ENCODE peak calls at places on chromosomes 2 and 18, in six cellular contexts. I, T, P, R, Z and H are unnamed samples.
A peak's percentile ranks its signal among the peaks of the same experiment; 100 is the strongest.

GRCh38 chr2:17689010-17689409 is 64.6 kb downstream of the SMC6 start:
- DNase-seq in Z (no peak), P (no peak), R (no peak), I (no peak), T (no peak), H (no peak)

GRCh38 chr2:30481323-30481800 is 34.3 kb downstream of the LCLAT1 start:
- DNase-seq in P (no peak), I (no peak), T (peak; percentile 17), Z (no peak), R (no peak), H (no peak)

GRCh38 chr2:236001854-236002253 is 166.3 kb downstream of the GBX2 start:
- DNase-seq in R (no peak), P (no peak), I (no peak), Z (no peak), T (no peak), H (no peak)

GRCh38 chr2:25257931-25258771 is 83.6 kb downstream of the DNMT3A start:
- DNase-seq in T (no peak), Z (no peak), I (no peak), P (no peak), R (no peak), H (no peak)

GRCh38 chr2:173021939-173022371 is 53.7 kb upstream of the MAP3K20 start:
- DNase-seq in I (peak; percentile 27), Z (peak; percentile 66), T (peak; percentile 46), R (peak; percentile 29), P (peak; percentile 41), H (peak; percentile 74)

GRCh38 chr2:218229239-218229638 is 12.2 kb downstream of the ARPC2 start:
- DNase-seq in R (peak; percentile 86), Z (peak; percentile 82), P (peak; percentile 62), I (peak; percentile 85), T (peak; percentile 90), H (peak; percentile 72)

GRCh38 chr2:29579495-29580178 is 341.7 kb downstream of the ALK start:
- DNase-seq in T (no peak), P (no peak), Z (no peak), I (no peak), R (no peak), H (no peak)

GRCh38 chr2:133109772-133110171 is 439.8 kb upstream of the LYPD1 start:
- DNase-seq in T (peak; percentile 18), R (peak; percentile 21), P (peak; percentile 50), Z (peak; percentile 65), I (peak; percentile 49), H (peak; percentile 39)

GRCh38 chr2:1778566-1778965 is 34.3 kb upstream of the PXDN start:
- DNase-seq in Z (no peak), R (no peak), I (no peak), T (no peak), P (no peak), H (no peak)

GRCh38 chr2:241069821-241070281 is 32.2 kb downstream of the MTERF4 start:
- DNase-seq in I (no peak), T (no peak), P (no peak), Z (no peak), R (no peak), H (no peak)

GRCh38 chr2:75892490-75892889 is 181.8 kb upstream of the GCFC2 start:
- DNase-seq in T (no peak), I (no peak), Z (no peak), R (no peak), P (no peak), H (no peak)

GRCh38 chr2:136297974-136298373 is 180.0 kb upstream of the CXCR4 start:
- DNase-seq in T (no peak), P (no peak), R (no peak), Z (no peak), I (no peak), H (no peak)

GRCh38 chr2:109057686-109058085 is 68.7 kb upstream of the EDAR start:
- DNase-seq in Z (no peak), I (no peak), T (no peak), P (no peak), R (no peak), H (no peak)

GRCh38 chr2:233049194-233049761 is 10.9 kb upstream of the INPP5D start:
- DNase-seq in P (peak; percentile 36), Z (no peak), R (peak; percentile 17), I (no peak), T (no peak), H (peak; percentile 94)

GRCh38 chr2:9416267-9416961 is 6.9 kb downstream of the ITGB1BP1 start:
- DNase-seq in R (no peak), Z (no peak), I (no peak), T (no peak), P (peak; percentile 87), H (no peak)

GRCh38 chr2:239316562-239317465 is 84.0 kb downstream of the HDAC4 start:
- DNase-seq in Z (peak; percentile 71), T (peak; percentile 76), P (no peak), I (peak; percentile 76), R (peak; percentile 80), H (no peak)

GRCh38 chr2:197777823-197778407 is 7.2 kb downstream of the BOLL start:
- DNase-seq in T (peak; percentile 61), R (peak; percentile 63), I (peak; percentile 47), P (peak; percentile 16), Z (peak; percentile 66), H (peak; percentile 65)

GRCh38 chr2:128775401-128776285 is 457.0 kb upstream of the HS6ST1 start:
- DNase-seq in R (no peak), T (no peak), Z (no peak), P (no peak), I (no peak), H (peak; percentile 9)

GRCh38 chr18:995641-996040 is 91.0 kb downstream of the ADCYAP1 start:
- DNase-seq in I (peak; percentile 83), P (peak; percentile 37), R (peak; percentile 87), Z (peak; percentile 45), T (peak; percentile 85), H (no peak)

GRCh38 chr2:233486778-233487552 is 79.6 kb downstream of the USP40 start:
- DNase-seq in T (peak; percentile 62), R (peak; percentile 70), P (peak; percentile 85), I (peak; percentile 78), Z (peak; percentile 67), H (peak; percentile 63)

GRCh38 chr2:240419321-240419720 is 16.1 kb upstream of the GPC1 start:
- DNase-seq in T (no peak), I (no peak), Z (no peak), R (no peak), P (no peak), H (no peak)

GRCh38 chr2:15819576-15820282 is 120.6 kb upstream of the MYCN start:
- DNase-seq in T (no peak), Z (no peak), I (no peak), R (no peak), P (no peak), H (no peak)

GRCh38 chr2:227326783-227327182 is 1.7 kb downstream of the MFF start:
- DNase-seq in I (no peak), P (no peak), T (no peak), Z (no peak), R (no peak), H (no peak)

GRCh38 chr2:227325824-227326195 is 759 bp downstream of the MFF start:
- DNase-seq in P (peak; percentile 37), I (peak; percentile 43), T (peak; percentile 60), R (peak; percentile 54), Z (peak; percentile 51), H (peak; percentile 40)

GRCh38 chr2:227324671-227325055 is 388 bp upstream of the MFF start:
- DNase-seq in T (no peak), P (peak; percentile 38), I (peak; percentile 25), R (no peak), Z (no peak), H (no peak)

GRCh38 chr2:227323818-227324217 is 1.2 kb upstream of the MFF start:
- DNase-seq in I (no peak), R (no peak), Z (no peak), P (no peak), T (no peak), H (no peak)

DNA sequence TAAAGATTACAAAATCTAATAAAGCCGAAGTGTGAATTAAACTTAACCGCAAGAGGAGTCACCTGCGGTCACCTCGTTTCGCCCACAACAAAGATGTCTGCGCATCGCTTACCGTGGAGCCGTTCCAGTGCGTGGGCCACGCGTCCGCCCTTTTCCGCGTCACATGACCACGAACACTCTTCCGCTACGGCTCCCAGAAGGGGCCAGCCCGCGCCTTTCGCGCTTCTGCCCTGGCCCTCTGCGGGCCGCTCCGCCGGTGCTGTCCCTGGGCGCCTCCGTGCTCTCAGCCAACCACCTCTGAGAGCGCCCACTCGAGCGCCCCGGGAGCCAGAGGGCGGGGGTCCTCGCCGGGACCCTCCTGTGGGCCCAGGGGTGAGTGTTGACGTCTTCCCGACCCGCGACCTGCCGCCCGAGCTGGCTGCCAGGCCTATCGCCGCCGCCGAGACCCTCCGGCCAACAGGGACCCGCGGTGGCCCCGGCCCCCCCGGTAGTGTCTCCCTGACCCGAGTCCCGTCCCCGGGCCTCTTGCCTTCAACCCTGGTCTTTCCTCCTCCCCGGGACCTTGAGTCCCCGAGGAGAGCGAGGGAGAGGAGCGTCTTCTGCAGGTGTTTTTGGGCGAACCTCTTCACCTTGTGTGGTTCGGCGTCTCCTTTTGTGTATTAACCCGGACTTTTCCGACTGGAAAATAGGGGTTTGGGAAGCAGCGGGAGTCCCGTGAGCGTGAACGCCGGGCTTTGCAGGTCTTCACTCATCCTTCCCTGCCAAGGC is at the start of gene MFF:
- DNase-seq in T (peak; percentile 96), I (peak; percentile 91), P (peak; percentile 93), R (peak; percentile 94), Z (peak; percentile 93), H (peak; percentile 93)
- TF ChIP-seq CTCF in T (peak; percentile 17), I (peak; percentile 1), P (peak; percentile 34), R (peak; percentile 22), Z (no peak), H (peak; percentile 34)

GRCh38 chr2:43092520-43093179 is 133.8 kb downstream of the ZFP36L2 start:
- DNase-seq in R (no peak), Z (no peak), P (no peak), I (no peak), T (no peak), H (no peak)
- TF ChIP-seq CTCF in R (no peak), Z (no peak), P (no peak), I (no peak), T (no peak), H (no peak)

DNA sequence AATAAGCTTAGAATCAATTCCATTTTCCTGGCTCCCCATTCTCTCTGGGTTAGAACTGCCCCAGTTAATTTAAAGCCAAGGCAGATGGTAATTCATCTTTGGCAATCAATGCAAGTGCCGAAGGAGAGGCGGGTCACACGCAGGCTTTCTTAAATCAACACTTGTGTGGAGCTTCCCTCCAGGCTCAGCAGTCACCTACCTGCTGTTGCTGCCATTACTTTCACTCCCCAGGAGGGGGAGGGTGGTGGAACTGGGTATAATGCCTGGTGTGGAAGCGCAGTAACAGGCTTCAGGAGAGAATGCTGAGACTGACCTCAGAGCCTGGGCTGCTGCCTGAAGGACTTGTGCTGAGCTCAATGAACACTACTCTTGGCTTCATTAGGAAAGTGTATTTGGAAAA is 19.2 kb downstream of the TTR start:
- DNase-seq in I (no peak), T (peak; percentile 20), Z (no peak), R (peak; percentile 15), P (peak; percentile 6), H (peak; percentile 17)
- TF ChIP-seq CTCF in I (no peak), T (peak; percentile 23), Z (no peak), R (peak; percentile 13), P (no peak), H (no peak)

DNA sequence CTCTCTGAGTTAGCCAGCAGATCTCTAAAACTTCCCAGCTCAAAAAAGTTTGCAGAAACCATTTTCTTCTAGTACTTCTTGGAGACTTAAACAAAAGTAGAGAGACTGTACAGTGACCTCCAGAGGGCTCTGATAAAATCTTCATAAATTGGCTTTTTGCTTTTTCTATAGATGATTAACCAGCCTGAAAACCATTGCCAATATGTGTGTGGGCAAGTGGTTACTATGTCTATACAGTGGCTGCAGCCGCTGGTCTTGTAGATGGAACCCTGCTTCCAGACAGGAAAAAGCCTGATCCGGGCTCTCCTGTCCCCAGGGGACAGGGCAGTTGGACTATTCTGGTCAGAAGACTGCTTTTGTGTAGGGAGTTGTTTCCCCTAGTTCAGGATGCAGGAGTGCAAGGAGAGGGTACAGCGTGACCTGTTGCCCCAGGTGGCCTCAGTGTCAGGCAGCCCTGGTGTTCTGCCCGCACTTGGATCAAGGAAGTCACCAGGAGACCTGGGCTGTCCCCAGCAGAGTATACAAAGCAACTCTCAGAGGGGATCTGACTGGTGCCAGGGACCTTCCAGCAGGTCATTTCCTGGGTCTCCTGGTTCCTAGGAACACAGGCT is 7.3 kb upstream of the PTPRM start:
- DNase-seq in Z (no peak), P (no peak), R (no peak), I (no peak), T (no peak), H (no peak)
- TF ChIP-seq CTCF in Z (no peak), P (no peak), R (no peak), I (no peak), T (no peak), H (no peak)